ENCODE peak calls at places on chromosomes 5 and 9, in five cellular contexts. One of them, this sample, is unnamed.

GRCh38 chr5:127517110-127517479 is 345 bp upstream of the PRRC1 start:
- DNase-seq in posterior vena cava: peak; percentile 70
- DNase-seq in iris pigment epithelial cell: no peak
- DNase-seq in HS-5: peak; percentile 9
- DNase-seq in GM20000: no peak
- DNase-seq in this sample: peak; percentile 5

GRCh38 chr5:82440041-82440440 is 161.9 kb upstream of the RPS23 start:
- DNase-seq in posterior vena cava: no peak
- DNase-seq in iris pigment epithelial cell: peak; percentile 38
- DNase-seq in HS-5: no peak
- DNase-seq in GM20000: no peak
- DNase-seq in this sample: no peak

GRCh38 chr9:36991516-36992134 is 42.4 kb downstream of the PAX5 start:
- DNase-seq in posterior vena cava: peak; percentile 50
- DNase-seq in iris pigment epithelial cell: peak; percentile 21
- DNase-seq in HS-5: no peak
- DNase-seq in GM20000: no peak
- DNase-seq in this sample: no peak

GRCh38 chr5:18281947-18282557 is 647.8 kb downstream of the TAF11L14 start:
- DNase-seq in posterior vena cava: no peak
- DNase-seq in iris pigment epithelial cell: peak; percentile 61
- DNase-seq in HS-5: peak; percentile 43
- DNase-seq in GM20000: peak; percentile 16
- DNase-seq in this sample: peak; percentile 52

GRCh38 chr5:77218263-77218662 is 7.8 kb downstream of the PDE8B start:
- DNase-seq in posterior vena cava: no peak
- DNase-seq in iris pigment epithelial cell: no peak
- DNase-seq in HS-5: no peak
- DNase-seq in GM20000: no peak
- DNase-seq in this sample: no peak

GRCh38 chr9:98962181-98962560 is 18.5 kb downstream of the COL15A1 start:
- DNase-seq in posterior vena cava: no peak
- DNase-seq in iris pigment epithelial cell: no peak
- DNase-seq in HS-5: no peak
- DNase-seq in GM20000: no peak
- DNase-seq in this sample: no peak

GRCh38 chr9:38380872-38381534 is 11.5 kb upstream of the ALDH1B1 start:
- DNase-seq in posterior vena cava: no peak
- DNase-seq in iris pigment epithelial cell: no peak
- DNase-seq in HS-5: no peak
- DNase-seq in GM20000: no peak
- DNase-seq in this sample: no peak

GRCh38 chr5:172641359-172642045 is 439 bp downstream of the NEURL1B start:
- DNase-seq in posterior vena cava: peak; percentile 84
- DNase-seq in iris pigment epithelial cell: no peak
- DNase-seq in HS-5: no peak
- DNase-seq in GM20000: no peak
- DNase-seq in this sample: no peak

GRCh38 chr5:173829826-173830225 is 58.3 kb upstream of the CPEB4 start:
- DNase-seq in posterior vena cava: no peak
- DNase-seq in iris pigment epithelial cell: peak; percentile 54
- DNase-seq in HS-5: no peak
- DNase-seq in GM20000: no peak
- DNase-seq in this sample: peak; percentile 35

GRCh38 chr5:11449217-11449616 is 455.0 kb downstream of the CTNND2 start:
- DNase-seq in posterior vena cava: no peak
- DNase-seq in iris pigment epithelial cell: no peak
- DNase-seq in HS-5: no peak
- DNase-seq in GM20000: no peak
- DNase-seq in this sample: no peak